ENCODE peak calls at places on chromosome 19, in six cellular contexts. W is HCT116, L is HepG2, I is upper lobe of left lung, X is GM12878, J is K562. A is an unnamed sample.

GRCh38 chr19:4694211-4694987 is 24.3 kb upstream of the MYDGF start:
- ATAC-seq in I (no peak), X (no peak), J (peak), W (peak), L (no peak), A (peak)

GRCh38 chr19:7257148-7258041 is 36.8 kb downstream of the INSR start:
- ATAC-seq in I (peak), X (no peak), W (peak), L (no peak), J (peak), A (peak)

GRCh38 chr19:38386968-38387549 is 775 bp downstream of the GGN start:
- ATAC-seq in X (peak), J (peak), I (peak), L (no peak), W (no peak), A (no peak)

GRCh38 chr19:30312582-30313352 is 59.4 kb upstream of the ZNF536 start:
- ATAC-seq in L (peak), X (no peak), W (peak), J (peak), I (no peak), A (no peak)

GRCh38 chr19:4653793-4654436 is 14.6 kb downstream of the TNFAIP8L1 start:
- ATAC-seq in L (peak), I (no peak), W (no peak), X (no peak), J (no peak), A (no peak)

GRCh38 chr19:42241279-42241678 is 1.1 kb downstream of the GSK3A start:
- ATAC-seq in X (no peak), W (no peak), L (no peak), J (no peak), I (no peak), A (no peak)

GRCh38 chr19:1469200-1469935 is 9.6 kb downstream of the C19orf25 start:
- ATAC-seq in J (no peak), X (no peak), L (peak), W (peak), I (no peak), A (no peak)

GRCh38 chr19:54316746-54317107 is 3.8 kb upstream of the LILRA5 start:
- ATAC-seq in L (no peak), W (peak), X (no peak), J (no peak), I (peak), A (no peak)

GRCh38 chr19:46776927-46777911 is 11.2 kb downstream of the SLC1A5 start:
- ATAC-seq in W (peak), X (peak), L (peak), I (no peak), J (peak), A (no peak)

GRCh38 chr19:19405919-19406877 is 723 bp downstream of the GATAD2A start:
- ATAC-seq in X (peak), W (peak), J (peak), I (peak), L (peak), A (peak)

GRCh38 chr19:47324502-47324901 is 7.5 kb upstream of the C5AR2 start:
- ATAC-seq in L (no peak), J (peak), X (no peak), I (peak), W (no peak), A (peak)

DNA sequence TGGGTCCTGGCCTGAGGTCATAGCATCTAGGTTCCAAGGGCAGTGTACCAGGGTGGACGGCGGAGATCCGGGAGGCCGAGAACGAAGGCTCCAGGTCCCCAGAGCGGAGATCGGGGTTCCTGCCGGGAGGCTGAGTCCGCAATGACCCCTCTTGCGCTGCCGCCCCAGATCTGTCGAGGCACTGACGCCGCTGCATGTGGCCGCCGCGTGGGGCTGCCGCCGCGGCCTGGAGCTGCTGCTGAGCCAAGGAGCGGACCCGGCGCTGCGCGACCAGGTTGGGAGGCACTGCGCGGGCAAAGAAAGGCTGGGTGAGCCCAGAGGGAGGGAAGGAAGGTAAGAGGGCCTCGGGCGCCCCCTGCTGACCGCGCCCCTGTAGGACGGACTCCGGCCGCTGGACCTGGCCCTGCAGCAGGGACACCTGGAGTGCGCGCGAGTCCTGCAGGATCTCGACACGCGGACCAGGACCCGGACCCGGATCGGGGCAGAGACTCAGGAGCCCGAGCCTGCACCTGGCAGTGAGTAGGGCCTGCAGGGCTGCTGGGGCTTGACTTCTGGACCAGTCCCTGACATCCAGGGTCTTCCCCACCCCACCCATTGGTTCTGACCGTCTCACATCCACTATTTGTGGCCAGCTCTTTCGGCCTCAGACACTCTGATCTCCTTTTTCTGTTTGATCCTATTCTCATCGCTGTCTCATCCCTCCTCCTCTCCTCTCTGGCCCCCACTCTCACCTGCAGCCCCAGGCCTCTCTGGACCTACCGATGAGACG is 971 bp downstream of the ANKLE1 start:
- ATAC-seq in X (peak), L (peak), J (peak), I (peak), W (peak), A (peak)
- TF ChIP-seq POLR2A in X (peak), L (no peak), J (peak), I (no peak), W (peak), A (no peak)

DNA sequence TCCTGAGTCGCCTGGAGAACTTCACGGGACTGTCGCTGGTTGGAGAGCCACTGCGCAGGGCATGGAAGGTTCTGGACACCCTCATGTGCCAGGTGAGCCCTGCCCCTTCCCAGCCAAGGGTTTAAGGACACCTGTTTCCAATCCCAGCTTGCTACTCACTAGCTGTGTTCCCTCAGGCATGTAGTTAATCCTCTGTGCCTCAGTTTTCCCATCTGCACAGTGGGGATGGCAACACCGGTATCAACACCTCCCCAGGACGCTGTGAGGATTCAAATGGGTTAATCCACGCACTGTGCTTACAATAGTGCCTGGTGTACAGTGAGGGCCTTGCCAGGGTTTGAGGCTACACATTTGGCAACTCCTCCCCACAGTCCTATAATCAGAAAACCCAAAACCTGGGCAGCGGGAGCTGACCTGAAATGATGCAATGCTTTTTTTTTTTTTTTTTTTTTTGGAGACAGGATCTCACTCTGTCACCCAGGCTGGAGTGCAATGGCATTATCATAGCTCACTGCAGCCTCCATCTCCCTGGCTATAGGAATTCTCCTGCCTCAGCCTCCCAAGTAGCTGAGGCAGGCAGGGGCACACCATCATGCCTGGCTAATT is 2.1 kb downstream of the ACP4 start:
- ATAC-seq in W (no peak), J (no peak), L (peak), I (no peak), X (no peak), A (no peak)
- TF ChIP-seq POLR2AphosphoS5 in W (no peak), J (no peak), L (no peak), I (no peak), X (peak), A (no peak)

DNA sequence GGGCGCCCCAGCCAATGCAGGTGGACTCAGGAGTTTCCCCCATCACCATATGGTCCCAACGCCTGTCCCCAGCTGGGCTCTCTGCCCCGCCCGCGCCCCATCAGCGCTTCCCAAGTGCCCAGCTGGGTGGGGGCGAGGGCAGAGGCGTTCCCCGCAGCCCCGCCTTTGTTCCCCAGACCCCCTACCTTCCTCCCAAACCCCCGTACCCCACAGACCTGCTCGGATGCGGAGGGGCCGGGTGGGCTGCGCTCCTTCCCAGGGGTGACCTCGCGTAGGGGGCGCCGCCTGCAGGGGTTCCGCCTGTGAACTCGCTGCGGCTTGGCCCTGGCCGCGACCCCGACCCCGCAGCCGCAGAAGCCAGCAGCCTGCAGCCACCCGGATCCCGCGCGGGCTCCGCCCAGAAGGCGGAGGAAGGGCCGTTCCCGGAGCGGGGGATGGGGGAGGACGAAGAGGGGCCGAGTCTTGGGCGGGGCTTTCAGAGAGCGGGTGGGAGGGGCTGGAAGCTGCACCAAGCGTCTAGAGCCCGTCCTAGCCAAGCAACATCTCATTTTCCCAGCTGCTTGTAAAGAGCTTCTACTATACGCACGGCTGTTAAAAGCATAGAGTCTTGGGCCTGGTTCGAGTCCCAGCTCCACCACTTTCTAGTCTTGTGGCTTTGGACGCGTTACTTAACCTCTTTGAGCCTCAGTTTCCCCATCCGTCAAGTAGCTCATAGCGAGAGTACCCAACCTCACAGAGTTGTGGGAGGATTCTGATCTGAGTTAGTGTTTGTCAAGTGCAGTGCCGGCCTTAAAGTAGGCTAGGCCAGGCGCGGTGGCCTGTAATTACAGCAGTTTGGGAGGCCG is at the start of gene RAB3D:
- ATAC-seq in W (peak), I (peak), L (peak), X (peak), J (peak), A (peak)
- TF ChIP-seq POLR2A in W (no peak), I (peak), L (peak), X (peak), J (peak), A (peak)

DNA sequence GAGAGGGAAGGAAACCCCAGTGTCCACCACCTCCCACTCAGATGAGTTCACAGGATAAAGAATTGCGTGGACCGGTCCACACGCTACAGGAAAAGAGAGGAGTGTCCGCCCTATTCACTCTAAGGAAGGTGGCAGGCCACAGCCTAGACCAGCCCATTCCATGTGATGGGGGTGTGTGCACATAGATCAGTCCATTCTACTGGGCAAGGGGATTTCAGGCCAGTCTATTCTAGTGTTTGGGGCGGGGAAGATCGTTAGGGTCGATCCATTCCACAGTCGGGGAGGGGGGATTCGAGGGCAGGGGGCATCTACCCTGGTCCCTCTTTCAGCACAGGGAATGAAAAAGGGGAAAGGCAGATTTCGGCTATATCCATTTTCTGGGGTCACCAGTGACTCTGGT is 7.8 kb downstream of the FIZ1 start:
- ATAC-seq in W (no peak), L (no peak), I (no peak), X (no peak), J (peak), A (no peak)
- TF ChIP-seq POLR2AphosphoS5 in W (no peak), L (no peak), I (no peak), X (no peak), J (no peak), A (no peak)

DNA sequence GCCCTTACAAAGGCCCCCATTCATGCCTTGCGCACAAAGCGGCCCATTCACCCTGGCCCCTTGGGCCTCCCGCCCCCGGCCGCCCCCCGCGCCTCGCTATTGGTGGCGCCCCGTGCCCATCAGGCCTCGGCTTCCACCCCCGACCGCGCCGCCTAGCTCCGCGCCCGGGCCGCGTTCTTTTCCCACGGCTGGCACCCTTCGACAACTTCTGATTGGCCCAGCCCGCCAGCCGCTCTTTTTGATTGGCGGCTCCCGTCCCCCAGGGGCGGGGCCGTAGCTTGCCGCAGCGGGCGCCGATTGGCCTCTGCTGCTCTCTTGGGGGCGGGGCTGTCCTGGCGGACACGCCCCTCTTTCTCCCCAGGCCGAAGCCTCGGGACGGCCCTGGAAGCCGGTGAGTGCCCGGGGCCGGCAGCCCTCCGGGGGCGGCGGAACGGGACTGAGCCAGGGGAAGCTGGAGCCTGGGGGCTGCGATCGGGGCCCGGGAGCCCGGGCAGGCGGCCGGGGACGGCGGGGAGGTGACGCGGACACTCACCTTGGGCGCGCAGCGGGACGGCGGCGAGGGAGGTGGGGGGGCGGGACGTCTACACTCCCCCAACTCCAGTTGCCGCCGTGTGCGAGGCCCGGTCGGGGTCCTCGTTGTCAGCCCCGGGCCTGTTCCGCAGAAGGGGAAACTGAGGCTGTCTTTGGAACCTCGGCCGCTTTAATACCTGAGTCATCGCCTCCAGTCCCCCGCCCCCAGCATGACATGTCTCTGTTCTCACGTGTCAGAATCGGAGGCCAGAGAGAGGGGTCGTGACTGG is at the start of gene MYH14:
- ATAC-seq in J (peak), W (peak), X (no peak), L (peak), I (peak), A (peak)
- TF ChIP-seq POLR2A in J (no peak), W (no peak), X (no peak), L (peak), I (no peak), A (peak)

GRCh38 chr19:13164370-13165090 is 14.3 kb downstream of the IER2 start:
- ATAC-seq in X (no peak), L (peak), W (peak), I (no peak), J (peak), A (no peak)

GRCh38 chr19:13160557-13160956 is 10.3 kb downstream of the IER2 start:
- ATAC-seq in I (no peak), W (no peak), X (no peak), L (no peak), J (no peak), A (no peak)

GRCh38 chr19:13165091-13165997 is 15.1 kb downstream of the IER2 start:
- ATAC-seq in I (no peak), J (no peak), L (no peak), X (no peak), W (no peak), A (no peak)

GRCh38 chr19:13163609-13164364 is 13.6 kb downstream of the IER2 start:
- ATAC-seq in I (peak), L (peak), J (peak), X (peak), W (peak), A (peak)

GRCh38 chr19:13162749-13163608 is 12.8 kb downstream of the IER2 start:
- ATAC-seq in W (peak), I (peak), J (peak), X (peak), L (peak), A (peak)
- TF ChIP-seq POLR2AphosphoS5 in W (peak), I (peak), J (peak), X (peak), L (peak), A (peak)

GRCh38 chr19:9140159-9140874 is at the start of gene ZNF317:
- ATAC-seq in I (peak), J (peak), L (peak), X (peak), W (peak), A (peak)
- TF ChIP-seq POLR2A in I (peak), J (peak), L (peak), X (peak), W (peak), A (peak)

DNA sequence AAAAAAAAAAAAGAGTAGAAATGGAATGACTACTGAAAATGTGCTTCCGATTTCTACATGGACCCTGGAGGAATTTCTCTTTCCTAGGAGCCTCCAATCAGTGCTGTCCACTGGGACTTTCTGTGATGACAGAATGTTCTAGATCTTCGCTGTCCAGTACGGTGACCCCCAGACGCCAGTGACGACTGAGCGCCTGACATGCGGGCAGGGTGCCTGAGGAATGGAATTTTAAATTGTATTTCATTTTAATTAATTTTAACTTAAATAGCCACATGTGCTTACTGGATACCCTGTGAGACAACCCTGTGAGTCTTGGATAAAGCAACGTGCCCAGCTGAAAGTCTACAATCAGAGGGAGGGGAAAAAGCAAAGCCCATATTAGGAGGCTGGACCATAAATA is 4.1 kb upstream of the TLE6 start:
- ATAC-seq in J (no peak), L (no peak), I (no peak), X (no peak), W (no peak), A (peak)
- TF ChIP-seq POLR2AphosphoS5 in J (no peak), L (no peak), I (peak), X (no peak), W (no peak), A (peak)